ENCODE peak calls at places on chromosomes 2 and 18, in four cellular contexts. G is H9, W is mesendoderm, V is H1. C is an unnamed sample.

GRCh38 chr18:58316943-58317342 is 272.9 kb downstream of the NEDD4L start:
- DNase-seq in G (no peak), W (peak), V (no peak), C (no peak)

GRCh38 chr18:76134631-76135030 is 360.4 kb downstream of the ZNF516 start:
- DNase-seq in G (no peak), W (no peak), V (no peak), C (no peak)

GRCh38 chr2:69054431-69054830 is 41.5 kb downstream of the ANTXR1 start:
- DNase-seq in G (no peak), W (no peak), V (no peak), C (no peak)

GRCh38 chr2:238257786-238258700 is 18.2 kb upstream of the HES6 start:
- DNase-seq in G (no peak), W (no peak), V (no peak), C (no peak)

GRCh38 chr18:28559511-28559910 is 382.6 kb upstream of the CDH2 start:
- DNase-seq in G (no peak), W (no peak), V (no peak), C (no peak)

GRCh38 chr2:239532859-239533258 is 132.0 kb upstream of the HDAC4 start:
- DNase-seq in G (no peak), W (no peak), V (no peak), C (no peak)

GRCh38 chr2:207422307-207422960 is 107.3 kb upstream of the CREB1 start:
- DNase-seq in G (no peak), W (no peak), V (no peak), C (no peak)

GRCh38 chr2:3527886-3528785 is 8.8 kb upstream of the ADI1 start:
- DNase-seq in G (no peak), W (no peak), V (no peak), C (no peak)

GRCh38 chr2:231605607-231606091 is 13.0 kb downstream of the TEX44 start:
- DNase-seq in G (no peak), W (peak), V (no peak), C (no peak)

GRCh38 chr18:3251963-3252277 is 4.3 kb downstream of the MYL12A start:
- DNase-seq in G (no peak), W (no peak), V (no peak), C (peak)

GRCh38 chr2:68767031-68767961 is 32.7 kb downstream of the ARHGAP25 start:
- DNase-seq in G (no peak), W (no peak), V (no peak), C (no peak)

GRCh38 chr18:79883461-79884295 is 67.8 kb downstream of the SLC66A2 start:
- DNase-seq in G (peak), W (no peak), V (no peak), C (no peak)

GRCh38 chr2:10327896-10328666 is 25.4 kb downstream of the HPCAL1 start:
- DNase-seq in G (no peak), W (no peak), V (no peak), C (no peak)

GRCh38 chr2:56244911-56245530 is 61.2 kb downstream of the CCDC85A start:
- DNase-seq in G (no peak), W (no peak), V (no peak), C (no peak)

GRCh38 chr2:28047698-28048097 is 157.2 kb downstream of the BABAM2 start:
- DNase-seq in G (no peak), W (no peak), V (no peak), C (peak)

GRCh38 chr2:216683846-216684245 is 11.5 kb downstream of the IGFBP5 start:
- DNase-seq in G (no peak), W (no peak), V (no peak), C (peak)

GRCh38 chr2:48417843-48418838 is 111.8 kb upstream of the STON1 start:
- DNase-seq in G (no peak), W (no peak), V (no peak), C (no peak)

GRCh38 chr2:48423376-48423775 is 106.6 kb upstream of the STON1 start:
- DNase-seq in G (no peak), W (peak), V (no peak), C (peak)

GRCh38 chr2:48419884-48420511 is 110.0 kb upstream of the STON1 start:
- DNase-seq in G (peak), W (peak), V (no peak), C (no peak)

GRCh38 chr2:48424356-48424755 is 105.6 kb upstream of the STON1 start:
- DNase-seq in G (no peak), W (no peak), V (no peak), C (no peak)

GRCh38 chr2:48420512-48421197 is 109.3 kb upstream of the STON1 start:
- DNase-seq in G (peak), W (peak), V (peak), C (peak)
- H3K56ac ChIP-seq in G (no peak), W (peak), V (no peak), C (peak)

GRCh38 chr2:46999857-47000678 is 84.5 kb upstream of the MCFD2 start:
- DNase-seq in G (no peak), W (no peak), V (no peak), C (no peak)
- H3K56ac ChIP-seq in G (no peak), W (no peak), V (no peak), C (no peak)

GRCh38 chr2:18411571-18411970 is 148.9 kb downstream of the RDH14 start:
- DNase-seq in G (no peak), W (no peak), V (no peak), C (no peak)

GRCh38 chr2:18410543-18410942 is 149.9 kb downstream of the RDH14 start:
- DNase-seq in G (no peak), W (no peak), V (no peak), C (no peak)

GRCh38 chr2:18412980-18413793 is 147.3 kb downstream of the RDH14 start:
- DNase-seq in G (no peak), W (no peak), V (no peak), C (peak)

GRCh38 chr2:18413794-18414396 is 146.6 kb downstream of the RDH14 start:
- DNase-seq in G (no peak), W (peak), V (no peak), C (peak)
- H3K56ac ChIP-seq in G (no peak), W (no peak), V (no peak), C (peak)

DNA sequence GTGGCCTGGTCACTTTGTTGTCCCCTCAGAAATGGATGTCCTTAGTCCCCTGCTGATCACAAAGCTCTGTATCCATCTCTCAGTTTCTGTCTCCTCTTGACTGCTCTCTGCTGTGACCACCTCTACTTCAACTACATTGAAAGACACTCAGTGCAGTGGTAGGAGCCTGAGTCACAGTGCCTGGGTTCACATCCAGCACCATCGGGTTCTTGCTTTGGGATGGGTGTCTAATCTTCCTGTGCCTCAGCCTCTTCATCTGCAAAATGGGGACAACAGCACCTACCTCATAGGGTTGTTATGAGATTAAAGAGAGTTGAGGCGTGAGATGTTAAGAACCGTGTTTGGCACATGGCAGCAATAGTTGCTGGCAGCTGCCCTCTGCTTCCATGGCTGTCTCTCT is 30.6 kb downstream of the YPEL5 start:
- DNase-seq in G (no peak), W (no peak), V (no peak), C (no peak)
- H3K56ac ChIP-seq in G (no peak), W (no peak), V (no peak), C (no peak)

GRCh38 chr2:86648696-86649095 is 25.0 kb upstream of the RNF103 start:
- DNase-seq in G (no peak), W (no peak), V (no peak), C (peak)

GRCh38 chr2:86646865-86647264 is 23.2 kb upstream of the RNF103 start:
- DNase-seq in G (no peak), W (peak), V (no peak), C (no peak)

GRCh38 chr2:86649119-86649947 is 25.7 kb upstream of the RNF103 start:
- DNase-seq in G (no peak), W (no peak), V (no peak), C (no peak)

GRCh38 chr2:86646329-86646728 is 22.7 kb upstream of the RNF103 start:
- DNase-seq in G (no peak), W (no peak), V (no peak), C (no peak)

DNA sequence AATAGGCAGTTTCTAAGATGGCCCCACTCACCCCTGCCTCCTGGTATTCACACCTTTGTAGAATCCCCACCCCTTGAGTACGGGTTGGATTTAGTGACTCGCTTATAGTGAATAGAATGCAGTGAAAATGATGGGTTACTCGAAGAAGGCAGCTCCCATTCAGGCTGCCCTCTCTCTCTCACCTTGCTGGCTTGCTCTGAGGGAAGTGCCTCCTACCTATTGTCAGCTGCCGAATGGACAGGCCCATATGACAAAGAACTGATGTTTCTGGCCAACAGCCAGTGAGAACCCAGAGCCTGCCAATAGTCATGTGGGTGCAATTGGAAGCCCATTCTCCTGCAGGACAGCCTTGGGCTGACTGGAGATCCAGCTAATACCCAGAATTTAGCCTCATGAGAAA is 22.1 kb upstream of the RNF103 start:
- DNase-seq in G (no peak), W (peak), V (no peak), C (no peak)
- H3K56ac ChIP-seq in G (no peak), W (no peak), V (no peak), C (no peak)